ENCODE peak calls at places on chromosome 21, in seven cellular contexts. U is transverse colon; C is hepatocyte; E is OCI-LY7; H is CD8-positive, alpha-beta memory T cell; J is small intestine; N is ascending aorta. P is an unnamed sample.

GRCh38 chr21:36705679-36706481 is 7.0 kb downstream of the SIM2 start:
- DNase-seq in U (no peak), C (no peak), E (no peak), H (no peak), J (no peak), N (no peak), P (peak)

GRCh38 chr21:30415993-30416392 is 9.7 kb downstream of the KRTAP13-3 start:
- DNase-seq in U (no peak), C (no peak), E (no peak), H (no peak), J (no peak), N (no peak), P (no peak)

GRCh38 chr21:14453964-14454641 is 71.2 kb upstream of the HSPA13 start:
- DNase-seq in U (no peak), C (no peak), E (no peak), H (no peak), J (no peak), N (no peak), P (no peak)

GRCh38 chr21:36756527-36756926 is 57.6 kb downstream of the SIM2 start:
- DNase-seq in U (no peak), C (no peak), E (no peak), H (no peak), J (no peak), N (no peak), P (no peak)

GRCh38 chr21:42500736-42501135 is 4.7 kb upstream of the RSPH1 start:
- DNase-seq in U (no peak), C (no peak), E (no peak), H (no peak), J (no peak), N (no peak), P (no peak)

GRCh38 chr21:28447453-28447852 is 545.2 kb downstream of the LTN1 start:
- DNase-seq in U (no peak), C (no peak), E (no peak), H (no peak), J (no peak), N (no peak), P (no peak)

GRCh38 chr21:41651830-41652229 is 115.0 kb downstream of the RIPK4 start:
- DNase-seq in U (no peak), C (no peak), E (no peak), H (no peak), J (peak), N (no peak), P (no peak)

GRCh38 chr21:20802201-20802600 is 196.0 kb upstream of the NCAM2 start:
- DNase-seq in U (no peak), C (no peak), E (no peak), H (no peak), J (no peak), N (no peak), P (no peak)

GRCh38 chr21:14056771-14057191 is 154.0 kb downstream of the LIPI start:
- DNase-seq in U (no peak), C (no peak), E (no peak), H (no peak), J (no peak), N (no peak), P (no peak)

GRCh38 chr21:15249285-15249993 is 184.6 kb upstream of the NRIP1 start:
- DNase-seq in U (no peak), C (no peak), E (no peak), H (no peak), J (no peak), N (no peak), P (no peak)

GRCh38 chr21:19507682-19508260 is 1104.2 kb upstream of the TMPRSS15 start:
- DNase-seq in U (no peak), C (peak), E (peak), H (no peak), J (no peak), N (no peak), P (no peak)

GRCh38 chr21:31253684-31254083 is 90.4 kb downstream of the TIAM1 start:
- DNase-seq in U (no peak), C (no peak), E (no peak), H (no peak), J (no peak), N (no peak), P (no peak)

GRCh38 chr21:27423073-27423472 is 456.2 kb upstream of the ADAMTS5 start:
- DNase-seq in U (peak), C (no peak), E (no peak), H (no peak), J (no peak), N (peak), P (no peak)

GRCh38 chr21:42456457-42456856 is 39.6 kb downstream of the RSPH1 start:
- DNase-seq in U (peak), C (no peak), E (no peak), H (no peak), J (peak), N (no peak), P (peak)

GRCh38 chr21:17446737-17447136 is 66.1 kb upstream of the CXADR start:
- DNase-seq in U (no peak), C (no peak), E (no peak), H (no peak), J (no peak), N (no peak), P (no peak)

GRCh38 chr21:39788383-39788782 is 43.4 kb downstream of the IGSF5 start:
- DNase-seq in U (peak), C (peak), E (no peak), H (no peak), J (peak), N (no peak), P (no peak)

GRCh38 chr21:41873005-41873404 is 6.1 kb downstream of the PRDM15 start:
- DNase-seq in U (no peak), C (no peak), E (no peak), H (no peak), J (no peak), N (no peak), P (no peak)

GRCh38 chr21:32190491-32191144 is 88.2 kb downstream of the MIS18A start:
- DNase-seq in U (no peak), C (no peak), E (peak), H (no peak), J (no peak), N (no peak), P (no peak)

GRCh38 chr21:42063578-42064521 is 7.3 kb upstream of the UMODL1 start:
- DNase-seq in U (peak), C (no peak), E (peak), H (peak), J (peak), N (no peak), P (peak)

GRCh38 chr21:41778974-41779600 is 12.2 kb upstream of the RIPK4 start:
- DNase-seq in U (peak), C (no peak), E (no peak), H (no peak), J (peak), N (no peak), P (no peak)

GRCh38 chr21:36854391-36854790 is 112.1 kb downstream of the HLCS start:
- DNase-seq in U (peak), C (peak), E (peak), H (no peak), J (peak), N (no peak), P (peak)

GRCh38 chr21:40074198-40074597 is 207.0 kb downstream of the PCP4 start:
- DNase-seq in U (no peak), C (no peak), E (no peak), H (no peak), J (no peak), N (no peak), P (no peak)

GRCh38 chr21:17612565-17613241 is at the start of gene BTG3:
- DNase-seq in U (peak), C (peak), E (peak), H (peak), J (peak), N (no peak), P (peak)

GRCh38 chr21:38295997-38296764 is 39.4 kb downstream of the KCNJ15 start:
- DNase-seq in U (no peak), C (no peak), E (no peak), H (no peak), J (peak), N (no peak), P (no peak)
- H3K27ac ChIP-seq in U (no peak), C (no peak), E (no peak), H (no peak), J (no peak), N (no peak), P (peak)

GRCh38 chr21:16304189-16304588 is 574.4 kb downstream of the USP25 start:
- DNase-seq in U (no peak), C (no peak), E (no peak), H (no peak), J (no peak), N (no peak), P (no peak)
- H3K27ac ChIP-seq in U (no peak), C (no peak), E (no peak), H (no peak), J (no peak), N (no peak), P (no peak)

GRCh38 chr21:45991606-45992301 is 10.2 kb downstream of the COL6A1 start:
- DNase-seq in U (no peak), C (no peak), E (no peak), H (no peak), J (no peak), N (no peak), P (no peak)

GRCh38 chr21:45993210-45994085 is 11.9 kb downstream of the COL6A1 start:
- DNase-seq in U (peak), C (no peak), E (no peak), H (no peak), J (no peak), N (no peak), P (no peak)

GRCh38 chr21:45990741-45991605 is 9.4 kb downstream of the COL6A1 start:
- DNase-seq in U (peak), C (no peak), E (no peak), H (no peak), J (no peak), N (no peak), P (peak)

GRCh38 chr21:45994086-45994661 is 12.6 kb downstream of the COL6A1 start:
- DNase-seq in U (no peak), C (no peak), E (no peak), H (no peak), J (no peak), N (no peak), P (no peak)

DNA sequence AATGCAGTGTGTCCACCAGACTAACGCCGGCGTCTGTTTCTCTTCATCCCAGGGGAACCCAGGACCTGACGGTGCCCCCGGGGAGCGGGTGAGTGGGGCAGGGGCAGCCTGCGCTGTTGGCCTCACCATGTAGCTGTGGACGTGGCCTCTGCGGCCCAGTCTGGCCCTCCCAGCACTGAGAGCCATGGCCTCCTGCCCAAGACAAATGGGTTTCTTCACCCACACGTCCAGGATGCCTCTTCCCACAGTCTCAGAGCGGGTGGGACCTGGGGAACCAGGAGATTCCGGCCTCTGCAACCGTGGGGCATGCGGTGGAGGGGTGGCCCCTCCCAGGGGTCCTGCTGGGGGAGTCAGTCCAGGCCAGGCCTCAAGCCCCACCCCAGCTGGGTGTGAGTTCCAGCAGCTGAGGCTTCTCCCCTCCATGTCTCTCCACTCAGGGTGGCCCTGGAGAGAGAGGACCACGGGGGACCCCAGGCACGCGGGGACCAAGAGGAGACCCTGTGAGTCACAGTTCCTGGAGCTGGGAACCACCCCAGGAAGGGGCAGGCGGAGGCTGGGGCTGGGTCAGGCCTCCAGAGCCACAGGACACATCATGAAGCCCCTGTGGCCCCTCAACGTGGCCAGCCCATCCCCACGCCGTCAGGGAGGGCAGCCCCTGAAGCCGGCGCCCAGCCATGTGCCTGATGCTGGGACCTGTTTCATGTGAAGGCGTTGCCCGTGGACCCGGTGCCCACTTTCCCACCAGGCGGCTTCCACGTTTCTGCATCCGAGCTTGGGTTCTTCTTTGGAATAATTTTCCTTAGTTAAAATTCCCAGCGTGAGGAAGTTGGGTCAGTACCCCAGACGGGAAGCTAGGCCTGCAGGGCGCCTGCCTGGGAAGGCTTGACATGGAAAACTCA is 11.0 kb downstream of the COL6A1 start:
- DNase-seq in U (no peak), C (no peak), E (no peak), H (no peak), J (no peak), N (no peak), P (no peak)
- H3K27ac ChIP-seq in U (peak), C (no peak), E (no peak), H (no peak), J (no peak), N (peak), P (no peak)

GRCh38 chr21:43735236-43736091 is 16.5 kb downstream of the PDXK start:
- DNase-seq in U (no peak), C (no peak), E (no peak), H (no peak), J (no peak), N (no peak), P (no peak)

GRCh38 chr21:43739648-43740435 is 20.9 kb downstream of the PDXK start:
- DNase-seq in U (no peak), C (no peak), E (no peak), H (no peak), J (no peak), N (no peak), P (no peak)

GRCh38 chr21:43734830-43735229 is 15.9 kb downstream of the PDXK start:
- DNase-seq in U (no peak), C (no peak), E (no peak), H (no peak), J (no peak), N (no peak), P (no peak)

GRCh38 chr21:43736224-43736883 is 17.4 kb downstream of the PDXK start:
- DNase-seq in U (no peak), C (no peak), E (no peak), H (no peak), J (no peak), N (no peak), P (no peak)

GRCh38 chr21:43737158-43737950 is 18.4 kb downstream of the PDXK start:
- DNase-seq in U (no peak), C (no peak), E (no peak), H (no peak), J (no peak), N (no peak), P (no peak)
- H3K27ac ChIP-seq in U (peak), C (peak), E (no peak), H (no peak), J (peak), N (peak), P (no peak)

GRCh38 chr21:43988016-43988415 is 24.1 kb upstream of the TRAPPC10 start:
- DNase-seq in U (no peak), C (no peak), E (no peak), H (no peak), J (no peak), N (no peak), P (no peak)
- H3K27ac ChIP-seq in U (no peak), C (no peak), E (no peak), H (no peak), J (no peak), N (no peak), P (no peak)

GRCh38 chr21:25907573-25908275 is 173.0 kb downstream of the GABPA start:
- DNase-seq in U (peak), C (no peak), E (no peak), H (no peak), J (peak), N (no peak), P (no peak)
- H3K27ac ChIP-seq in U (peak), C (peak), E (no peak), H (no peak), J (peak), N (peak), P (no peak)

GRCh38 chr21:35476616-35477395 is 427.7 kb upstream of the RUNX1 start:
- DNase-seq in U (no peak), C (no peak), E (no peak), H (no peak), J (no peak), N (no peak), P (no peak)
- H3K27ac ChIP-seq in U (peak), C (peak), E (no peak), H (no peak), J (no peak), N (peak), P (no peak)

DNA sequence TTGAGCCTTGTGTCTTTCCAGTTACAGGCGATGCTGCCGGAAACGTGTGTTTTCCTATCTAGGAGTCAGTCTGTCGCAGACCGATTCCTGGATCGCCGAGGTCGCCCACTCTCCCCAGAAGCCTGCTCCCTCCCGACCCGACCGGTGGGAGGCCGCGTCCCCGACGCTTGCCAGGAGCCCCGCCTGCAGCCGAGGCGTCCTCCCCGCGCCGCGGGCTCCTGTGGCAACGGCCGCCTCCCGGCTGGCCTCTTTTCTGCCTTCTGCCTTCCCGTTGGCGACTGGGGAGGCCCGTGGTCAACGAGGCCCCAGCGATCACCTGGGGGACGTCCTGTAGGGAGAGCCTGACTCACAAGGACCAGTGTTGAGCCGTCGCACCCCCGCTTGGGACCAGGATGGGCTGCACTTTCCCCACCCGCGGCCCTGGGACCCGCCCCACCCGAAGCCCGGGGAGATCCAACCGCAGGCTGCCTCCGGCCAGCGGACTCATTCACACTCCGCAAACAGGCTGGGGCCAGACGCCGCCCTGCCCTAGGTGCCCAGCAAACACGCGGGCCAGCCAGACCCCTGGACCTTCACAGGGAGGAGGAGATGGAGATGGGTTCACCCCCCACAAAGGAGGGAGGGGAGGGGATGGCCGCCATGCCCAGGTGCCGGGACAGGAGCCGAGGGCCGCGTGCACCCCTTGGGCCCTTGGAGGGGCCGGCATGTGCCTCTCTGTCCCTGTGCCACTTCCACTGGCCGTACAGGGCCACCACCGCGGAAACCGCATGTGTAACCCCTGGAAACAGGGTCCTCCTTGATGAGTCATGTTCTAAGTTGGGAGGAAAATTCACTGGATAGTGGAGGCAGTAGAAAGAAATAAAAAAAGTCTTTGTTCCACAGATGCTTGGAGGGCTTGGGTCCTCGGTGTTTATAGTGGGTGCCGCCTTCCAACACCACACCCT is 7.2 kb upstream of the COL6A1 start:
- DNase-seq in U (peak), C (peak), E (no peak), H (no peak), J (no peak), N (no peak), P (no peak)
- H3K27ac ChIP-seq in U (peak), C (peak), E (no peak), H (peak), J (peak), N (peak), P (peak)

GRCh38 chr21:25984538-25984937 is 186.0 kb downstream of the APP start:
- DNase-seq in U (no peak), C (no peak), E (no peak), H (no peak), J (no peak), N (no peak), P (no peak)

GRCh38 chr21:25979845-25980433 is 190.6 kb downstream of the APP start:
- DNase-seq in U (no peak), C (no peak), E (no peak), H (no peak), J (no peak), N (no peak), P (no peak)

GRCh38 chr21:25983745-25984144 is 186.8 kb downstream of the APP start:
- DNase-seq in U (no peak), C (no peak), E (no peak), H (no peak), J (no peak), N (no peak), P (no peak)

GRCh38 chr21:25977068-25977611 is 193.4 kb downstream of the APP start:
- DNase-seq in U (no peak), C (no peak), E (no peak), H (no peak), J (no peak), N (no peak), P (peak)

GRCh38 chr21:25980710-25981109 is 189.9 kb downstream of the APP start:
- DNase-seq in U (no peak), C (no peak), E (no peak), H (no peak), J (no peak), N (no peak), P (no peak)
- H3K27ac ChIP-seq in U (no peak), C (no peak), E (no peak), H (no peak), J (no peak), N (no peak), P (no peak)

P was measured in naive thymus-derived CD4-positive, alpha-beta T cell.